ENCODE peak calls at places on chromosomes 4 and X, in nine cellular contexts. One of them, this sample, is unnamed.

GRCh38 chr4:76434901-76435688 is at the start of gene SHROOM3:
- DNase-seq in thoracic aorta: no peak
- DNase-seq in CD14-positive monocyte: no peak
- DNase-seq in heart left ventricle: no peak
- DNase-seq in NCI-H446 treated with DMSO at 0.1 percent for 48 hours: no peak
- DNase-seq in nephron progenitor cell: no peak
- DNase-seq in GM06990: no peak
- DNase-seq in keratinocyte: peak
- DNase-seq in pancreas: no peak
- DNase-seq in this sample: no peak

GRCh38 chrX:120260369-120260768 is 9.8 kb downstream of the ZBTB33 start:
- DNase-seq in NCI-H446 treated with DMSO at 0.1 percent for 48 hours: no peak
- DNase-seq in keratinocyte: peak
- DNase-seq in heart left ventricle: no peak
- DNase-seq in pancreas: no peak
- DNase-seq in thoracic aorta: no peak
- DNase-seq in CD14-positive monocyte: no peak
- DNase-seq in GM06990: no peak
- DNase-seq in nephron progenitor cell: no peak
- DNase-seq in this sample: peak

GRCh38 chr4:104490096-104490769 is 4.5 kb downstream of the CXXC4 start:
- DNase-seq in nephron progenitor cell: no peak
- DNase-seq in heart left ventricle: no peak
- DNase-seq in NCI-H446 treated with DMSO at 0.1 percent for 48 hours: no peak
- DNase-seq in CD14-positive monocyte: no peak
- DNase-seq in keratinocyte: no peak
- DNase-seq in thoracic aorta: no peak
- DNase-seq in GM06990: peak
- DNase-seq in pancreas: peak
- DNase-seq in this sample: no peak

GRCh38 chrX:53239474-53239873 is 14.5 kb upstream of the KDM5C start:
- DNase-seq in GM06990: no peak
- DNase-seq in heart left ventricle: no peak
- DNase-seq in thoracic aorta: no peak
- DNase-seq in pancreas: no peak
- DNase-seq in nephron progenitor cell: no peak
- DNase-seq in NCI-H446 treated with DMSO at 0.1 percent for 48 hours: no peak
- DNase-seq in CD14-positive monocyte: no peak
- DNase-seq in keratinocyte: no peak
- DNase-seq in this sample: no peak

GRCh38 chr4:576245-576821 is at the start of gene TMEM271:
- DNase-seq in nephron progenitor cell: peak
- DNase-seq in GM06990: no peak
- DNase-seq in heart left ventricle: no peak
- DNase-seq in pancreas: no peak
- DNase-seq in CD14-positive monocyte: no peak
- DNase-seq in keratinocyte: no peak
- DNase-seq in thoracic aorta: no peak
- DNase-seq in NCI-H446 treated with DMSO at 0.1 percent for 48 hours: no peak
- DNase-seq in this sample: no peak

GRCh38 chrX:76919761-76920160 is 492.3 kb downstream of the MAGEE1 start:
- DNase-seq in GM06990: no peak
- DNase-seq in pancreas: no peak
- DNase-seq in CD14-positive monocyte: no peak
- DNase-seq in thoracic aorta: no peak
- DNase-seq in heart left ventricle: no peak
- DNase-seq in NCI-H446 treated with DMSO at 0.1 percent for 48 hours: no peak
- DNase-seq in keratinocyte: no peak
- DNase-seq in nephron progenitor cell: no peak
- DNase-seq in this sample: no peak

GRCh38 chr4:7332216-7333023 is 102.3 kb downstream of the PSAPL1 start:
- DNase-seq in heart left ventricle: peak
- DNase-seq in nephron progenitor cell: no peak
- DNase-seq in pancreas: no peak
- DNase-seq in thoracic aorta: no peak
- DNase-seq in CD14-positive monocyte: no peak
- DNase-seq in GM06990: no peak
- DNase-seq in NCI-H446 treated with DMSO at 0.1 percent for 48 hours: no peak
- DNase-seq in keratinocyte: no peak
- DNase-seq in this sample: no peak

GRCh38 chr4:109985993-109986640 is 73.4 kb downstream of the EGF start:
- DNase-seq in nephron progenitor cell: no peak
- DNase-seq in keratinocyte: no peak
- DNase-seq in thoracic aorta: no peak
- DNase-seq in GM06990: no peak
- DNase-seq in heart left ventricle: no peak
- DNase-seq in CD14-positive monocyte: no peak
- DNase-seq in NCI-H446 treated with DMSO at 0.1 percent for 48 hours: no peak
- DNase-seq in pancreas: no peak
- DNase-seq in this sample: no peak

GRCh38 chr4:2850966-2851782 is 7.5 kb downstream of the ADD1 start:
- DNase-seq in thoracic aorta: no peak
- DNase-seq in heart left ventricle: no peak
- DNase-seq in CD14-positive monocyte: no peak
- DNase-seq in keratinocyte: no peak
- DNase-seq in GM06990: no peak
- DNase-seq in pancreas: no peak
- DNase-seq in nephron progenitor cell: no peak
- DNase-seq in NCI-H446 treated with DMSO at 0.1 percent for 48 hours: no peak
- DNase-seq in this sample: no peak

GRCh38 chr4:80173841-80174240 is 23.5 kb upstream of the PRDM8 start:
- DNase-seq in nephron progenitor cell: no peak
- DNase-seq in thoracic aorta: no peak
- DNase-seq in pancreas: no peak
- DNase-seq in CD14-positive monocyte: no peak
- DNase-seq in GM06990: no peak
- DNase-seq in NCI-H446 treated with DMSO at 0.1 percent for 48 hours: no peak
- DNase-seq in keratinocyte: no peak
- DNase-seq in heart left ventricle: no peak
- DNase-seq in this sample: no peak

GRCh38 chr4:26105815-26106699 is 192.0 kb downstream of the SMIM20 start:
- DNase-seq in NCI-H446 treated with DMSO at 0.1 percent for 48 hours: no peak
- DNase-seq in nephron progenitor cell: no peak
- DNase-seq in CD14-positive monocyte: no peak
- DNase-seq in GM06990: no peak
- DNase-seq in pancreas: no peak
- DNase-seq in keratinocyte: no peak
- DNase-seq in thoracic aorta: no peak
- DNase-seq in heart left ventricle: no peak
- DNase-seq in this sample: no peak

GRCh38 chrX:38627683-38628082 is 66.3 kb downstream of the TSPAN7 start:
- DNase-seq in NCI-H446 treated with DMSO at 0.1 percent for 48 hours: no peak
- DNase-seq in GM06990: no peak
- DNase-seq in keratinocyte: peak
- DNase-seq in heart left ventricle: no peak
- DNase-seq in pancreas: no peak
- DNase-seq in nephron progenitor cell: no peak
- DNase-seq in CD14-positive monocyte: no peak
- DNase-seq in thoracic aorta: no peak
- DNase-seq in this sample: no peak

GRCh38 chrX:97000682-97001393 is 117.1 kb downstream of the RPA4 start:
- DNase-seq in heart left ventricle: no peak
- DNase-seq in GM06990: no peak
- DNase-seq in NCI-H446 treated with DMSO at 0.1 percent for 48 hours: no peak
- DNase-seq in CD14-positive monocyte: no peak
- DNase-seq in pancreas: no peak
- DNase-seq in nephron progenitor cell: no peak
- DNase-seq in thoracic aorta: no peak
- DNase-seq in keratinocyte: no peak
- DNase-seq in this sample: no peak